ENCODE peak calls at places on chromosome 11, in four cellular contexts. C is HEK293T; O is GM04504; F is stimulated activated CD8-positive, alpha-beta memory T cell treated with anti-CD3 and anti-CD28 coated beads, Interleukin-15, amount 100 ng/mL, for 24 hours. E is an unnamed sample.

GRCh38 chr11:2209370-2209801 is 37.8 kb upstream of the TH start:
- DNase-seq in O (no peak), C (no peak), F (no peak), E (no peak)

GRCh38 chr11:63510360-63511130 is 4.7 kb downstream of the LGALS12 start:
- DNase-seq in F (no peak), C (no peak), O (no peak), E (no peak)

GRCh38 chr11:74276581-74276980 is 34.9 kb downstream of the P4HA3 start:
- DNase-seq in C (no peak), O (peak), F (no peak), E (no peak)

GRCh38 chr11:62603072-62603408 is 1.4 kb upstream of the MTA2 start:
- DNase-seq in C (no peak), O (no peak), F (no peak), E (no peak)

GRCh38 chr11:120627535-120628163 is 116.1 kb downstream of the GRIK4 start:
- DNase-seq in F (no peak), O (no peak), C (no peak), E (no peak)

GRCh38 chr11:102459393-102459792 is 6.8 kb upstream of the TMEM123 start:
- DNase-seq in F (no peak), O (no peak), C (no peak), E (no peak)

GRCh38 chr11:119774180-119774763 is 45.3 kb upstream of the NECTIN1 start:
- DNase-seq in F (no peak), C (peak), O (no peak), E (no peak)

GRCh38 chr11:27485930-27486773 is 13.6 kb upstream of the LGR4 start:
- DNase-seq in F (no peak), C (no peak), O (no peak), E (no peak)

GRCh38 chr11:93089474-93090102 is 108.2 kb downstream of the SLC36A4 start:
- DNase-seq in C (peak), O (peak), F (no peak), E (no peak)

GRCh38 chr11:104490182-104490581 is 326.2 kb upstream of the PDGFD start:
- DNase-seq in F (no peak), C (no peak), O (no peak), E (no peak)

GRCh38 chr11:100874203-100874602 is 187.1 kb downstream of the ARHGAP42 start:
- DNase-seq in C (no peak), O (no peak), F (no peak), E (no peak)

GRCh38 chr11:68890490-68891231 is 13.0 kb downstream of the MRPL21 start:
- DNase-seq in O (peak), C (no peak), F (no peak), E (no peak)

GRCh38 chr11:79039122-79039521 is 401.7 kb downstream of the TENM4 start:
- DNase-seq in O (no peak), F (no peak), C (no peak), E (no peak)

GRCh38 chr11:67268036-67268683 is 1.9 kb downstream of the GRK2 start:
- DNase-seq in C (no peak), F (no peak), O (no peak), E (no peak)